ENCODE peak calls at places on chromosomes 6 and 20, in four cellular contexts. C, G, S and P are unnamed samples. For H3K27me3 and H3K36me3, the result is how much of the 10 kb centered on the place peaks cover.

GRCh38 chr20:58555078-58555765 is 40.0 kb upstream of the APCDD1L start:
- DNase-seq in C (no peak), S (no peak), G (no peak), P (no peak)

GRCh38 chr6:25482996-25483395 is 169.0 kb upstream of the SCGN start:
- DNase-seq in C (no peak), G (no peak), S (no peak), P (no peak)

GRCh38 chr6:146790561-146791091 is 191.9 kb downstream of the ADGB start:
- DNase-seq in C (no peak), G (no peak), S (no peak), P (no peak)

GRCh38 chr6:20112206-20112605 is 100.1 kb downstream of the MBOAT1 start:
- DNase-seq in C (no peak), S (no peak), G (no peak), P (no peak)

GRCh38 chr6:164322533-164322932 is 908.0 kb downstream of the QKI start:
- DNase-seq in S (no peak), C (no peak), G (no peak), P (no peak)

GRCh38 chr6:55617272-55617671 is 38.3 kb upstream of the HMGCLL1 start:
- DNase-seq in C (no peak), G (peak), S (no peak), P (no peak)

GRCh38 chr6:15531973-15532372 is 130.9 kb downstream of the DTNBP1 start:
- DNase-seq in C (no peak), G (no peak), S (no peak), P (no peak)

GRCh38 chr6:165876568-165876967 is 213.5 kb upstream of the PDE10A start:
- DNase-seq in S (peak), G (no peak), C (peak), P (peak)

GRCh38 chr6:19610260-19610659 is 226.9 kb upstream of the ID4 start:
- DNase-seq in S (no peak), C (no peak), G (no peak), P (no peak)

GRCh38 chr6:20669571-20670314 is 135.5 kb downstream of the CDKAL1 start:
- DNase-seq in C (no peak), G (no peak), S (no peak), P (no peak)

DNA sequence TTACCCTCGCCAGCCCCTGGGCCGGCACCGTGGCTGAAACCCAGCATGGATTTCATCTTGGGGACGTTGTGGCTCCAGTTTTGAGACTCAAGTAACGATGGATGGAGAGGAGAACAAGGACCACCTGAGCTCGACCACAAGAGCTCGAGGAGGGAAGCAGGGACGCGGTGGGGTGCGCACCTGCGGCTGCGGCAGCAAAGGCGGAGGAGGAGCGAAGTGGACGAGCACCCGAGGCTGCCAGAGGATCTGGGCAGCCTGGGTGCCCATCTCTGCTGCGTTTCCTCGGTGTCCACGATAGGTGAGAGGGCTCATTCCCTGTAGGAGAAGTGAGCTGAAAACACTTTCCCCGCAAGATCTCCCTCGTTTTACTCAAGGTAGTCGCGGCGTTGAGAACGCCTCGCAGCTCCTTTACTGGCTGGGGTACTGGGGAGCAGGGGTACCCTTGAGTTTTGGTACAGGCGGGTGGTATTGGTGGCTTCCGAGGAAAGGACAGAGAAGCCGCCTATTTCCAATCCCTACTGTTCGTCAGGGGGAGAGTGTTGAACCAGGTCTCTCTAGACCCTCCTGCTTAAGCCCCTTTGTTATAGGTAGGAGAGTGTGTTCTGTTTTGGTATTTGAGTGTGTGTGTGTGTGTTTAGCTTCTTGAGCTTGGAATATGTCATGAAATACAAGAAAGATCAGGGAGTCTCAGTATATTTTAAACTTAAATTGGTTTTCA is 137.7 kb downstream of the TRIM27 start:
- DNase-seq in C (no peak), S (no peak), G (no peak), P (no peak)
- H3K27me3 ChIP-seq in C (half or more), S (half or more), G (half or more), P (under half)

GRCh38 chr20:49540232-49540620 is 27.7 kb downstream of the PTGIS start:
- DNase-seq in S (no peak), G (no peak), C (no peak), P (no peak)
- H3K36me3 ChIP-seq in S (half or more), G (under half), C (under half), P (under half)

GRCh38 chr20:46670228-46670584 is 18.9 kb upstream of the SLC13A3 start:
- DNase-seq in C (no peak), G (peak), S (no peak), P (no peak)
- H3K27me3 ChIP-seq in C (under half), G (under half), S (under half), P (under half)

DNA sequence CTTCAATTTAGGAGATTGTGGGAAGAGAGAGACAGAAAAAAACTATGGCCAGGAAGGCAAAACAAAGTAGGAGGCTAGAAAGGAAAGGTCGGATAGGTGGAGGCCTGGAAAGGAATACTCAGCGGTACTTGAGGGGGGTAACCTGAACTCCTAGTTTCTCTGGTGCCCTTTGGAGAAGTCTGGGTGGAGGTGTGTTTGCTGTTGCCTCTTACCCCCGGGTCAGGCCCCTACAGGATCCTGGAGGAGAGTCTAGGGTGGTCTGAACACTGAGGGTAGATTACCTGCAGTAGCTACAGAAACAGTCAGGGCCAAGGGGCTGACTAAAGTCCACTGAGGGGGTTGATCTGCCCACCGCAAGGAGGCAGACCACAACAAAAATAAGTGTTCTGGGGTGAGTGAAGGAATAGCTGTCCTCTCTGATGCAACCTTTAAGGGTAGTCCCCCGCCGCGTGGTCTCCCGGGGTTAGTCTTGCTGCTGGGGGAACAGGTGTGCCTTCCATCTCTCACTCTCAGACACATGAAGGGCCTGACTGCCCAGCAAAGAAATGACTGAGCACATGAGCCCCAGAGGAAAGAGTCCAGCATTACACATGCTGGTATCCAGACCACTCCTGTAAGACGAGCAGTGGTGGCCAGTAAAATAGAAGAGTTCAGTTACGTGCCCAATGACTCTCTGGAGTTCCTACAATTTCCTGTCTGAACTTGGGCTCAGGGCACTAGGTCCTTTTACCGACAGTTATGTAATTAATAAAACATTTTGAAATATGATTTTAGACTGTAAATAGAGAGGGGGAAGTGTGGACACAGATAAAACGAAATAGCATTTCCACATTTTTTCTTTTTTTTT is 59.5 kb downstream of the MTHFD1L start:
- DNase-seq in G (no peak), S (no peak), C (no peak), P (no peak)
- H3K36me3 ChIP-seq in G (half or more), S (under half), C (under half), P (under half)

GRCh38 chr20:60268502-60268901 is 310.3 kb downstream of the CDH26 start:
- DNase-seq in G (no peak), S (no peak), C (no peak), P (no peak)

GRCh38 chr20:60270341-60270740 is 312.1 kb downstream of the CDH26 start:
- DNase-seq in S (no peak), C (no peak), G (no peak), P (no peak)

GRCh38 chr20:60269571-60270162 is 311.4 kb downstream of the CDH26 start:
- DNase-seq in C (no peak), S (no peak), G (no peak), P (no peak)

GRCh38 chr20:60272790-60273189 is 314.6 kb downstream of the CDH26 start:
- DNase-seq in S (no peak), C (no peak), G (no peak), P (no peak)

GRCh38 chr20:60271597-60271996 is 313.4 kb downstream of the CDH26 start:
- DNase-seq in S (no peak), G (no peak), C (no peak), P (no peak)
- H3K27me3 ChIP-seq in S (under half), G (under half), C (under half), P (under half)

DNA sequence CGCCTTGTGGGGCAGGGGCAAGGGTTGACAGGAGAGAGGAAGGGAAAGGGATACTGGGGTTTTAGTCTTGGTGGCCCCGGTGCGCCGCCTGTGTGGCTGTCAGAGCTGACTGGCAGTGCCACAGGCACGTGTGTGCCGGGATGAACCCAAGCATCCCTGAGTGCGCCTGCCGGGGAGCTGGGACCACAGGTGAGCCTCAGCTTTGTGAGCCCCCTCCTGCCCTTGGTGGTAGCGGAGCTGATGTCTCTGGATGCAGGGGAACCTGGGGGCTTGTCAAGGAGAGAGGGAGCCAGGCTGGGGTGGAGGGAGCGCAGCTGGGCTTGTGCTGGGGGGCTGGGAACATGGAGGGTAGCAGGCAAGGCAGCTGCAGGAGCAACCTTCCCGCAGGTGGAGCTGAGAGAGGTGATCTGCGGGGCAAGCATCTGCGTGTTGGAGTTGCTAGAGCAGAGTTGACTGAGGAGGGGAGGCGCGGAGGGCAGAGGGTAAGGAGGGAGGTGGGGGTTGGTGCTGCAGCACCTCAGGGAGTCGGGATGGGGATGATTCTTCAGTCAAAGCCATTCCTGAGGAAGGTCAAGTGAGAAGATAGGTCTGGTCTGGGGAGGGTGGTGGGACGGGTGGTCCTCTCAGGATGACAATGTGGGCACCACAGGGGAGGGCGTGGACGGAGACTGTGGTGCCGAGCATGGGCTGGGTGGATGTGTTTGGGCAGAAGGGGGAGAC is 28.1 kb downstream of the PYGB start:
- DNase-seq in G (no peak), S (peak), C (no peak), P (peak)
- H3K36me3 ChIP-seq in G (half or more), S (half or more), C (under half), P (half or more)

GRCh38 chr20:61881416-61881815 is 184.3 kb downstream of the TAF4 start:
- DNase-seq in S (no peak), C (no peak), G (no peak), P (no peak)

GRCh38 chr20:61879694-61880093 is 186.0 kb downstream of the TAF4 start:
- DNase-seq in S (no peak), C (no peak), G (no peak), P (no peak)

GRCh38 chr20:61881861-61882260 is 183.8 kb downstream of the TAF4 start:
- DNase-seq in S (no peak), C (no peak), G (no peak), P (no peak)

GRCh38 chr20:61879303-61879620 is 186.4 kb downstream of the TAF4 start:
- DNase-seq in S (no peak), C (no peak), G (no peak), P (no peak)

GRCh38 chr20:61880706-61881105 is 185.0 kb downstream of the TAF4 start:
- DNase-seq in S (no peak), G (no peak), C (no peak), P (no peak)
- H3K27me3 ChIP-seq in S (under half), G (half or more), C (under half), P (under half)

GRCh38 chr6:7367408-7367807 is 22.1 kb downstream of the CAGE1 start:
- DNase-seq in S (no peak), C (no peak), G (no peak), P (no peak)
- H3K36me3 ChIP-seq in S (under half), C (under half), G (under half), P (under half)